ENCODE peak calls at places on chromosomes 7 and 10, in four cellular contexts. H is GM12891, X is K562, P is GM12878. G is an unnamed sample.

GRCh38 chr7:55019329-55019690 is 493 bp downstream of the EGFR start:
- DNase-seq in H (peak), X (no peak), P (no peak), G (no peak)

GRCh38 chr7:353746-354325 is 63.9 kb downstream of the FOXL3 start:
- DNase-seq in H (no peak), X (no peak), P (no peak), G (no peak)

GRCh38 chr7:123120286-123120685 is 79.5 kb downstream of the SLC13A1 start:
- DNase-seq in H (no peak), X (no peak), P (no peak), G (no peak)

GRCh38 chr10:103543617-103544525 is 50.4 kb downstream of the NEURL1 start:
- DNase-seq in H (no peak), X (no peak), P (no peak), G (no peak)

GRCh38 chr10:8499752-8500390 is 445.4 kb downstream of the GATA3 start:
- DNase-seq in H (no peak), X (no peak), P (no peak), G (no peak)

GRCh38 chr7:101990811-101991418 is 173.5 kb downstream of the CUX1 start:
- DNase-seq in H (peak), X (no peak), P (peak), G (no peak)

GRCh38 chr7:103718482-103719415 is 270.7 kb downstream of the RELN start:
- DNase-seq in H (no peak), X (no peak), P (no peak), G (no peak)

GRCh38 chr7:4279210-4279609 is 402.9 kb upstream of the FOXK1 start:
- DNase-seq in H (no peak), X (no peak), P (no peak), G (no peak)

GRCh38 chr7:78565784-78566183 is 767.2 kb downstream of the PHTF2 start:
- DNase-seq in H (no peak), X (no peak), P (no peak), G (no peak)

GRCh38 chr7:81150951-81151361 is 232.1 kb upstream of the SEMA3C start:
- DNase-seq in H (no peak), X (no peak), P (no peak), G (no peak)

GRCh38 chr10:31031205-31031665 is 430 bp downstream of the ZNF438 start:
- DNase-seq in H (no peak), X (peak), P (peak), G (no peak)

GRCh38 chr7:79868010-79868409 is 266.6 kb upstream of the GNAI1 start:
- DNase-seq in H (no peak), X (no peak), P (no peak), G (no peak)

GRCh38 chr10:133043541-133044225 is 44.0 kb upstream of the ADGRA1 start:
- DNase-seq in H (no peak), X (no peak), P (no peak), G (no peak)

GRCh38 chr7:70193514-70193913 is 595.2 kb downstream of the AUTS2 start:
- DNase-seq in H (no peak), X (no peak), P (no peak), G (no peak)

GRCh38 chr7:22445140-22445722 is 54.8 kb downstream of the STEAP1B start:
- DNase-seq in H (no peak), X (no peak), P (no peak), G (no peak)

GRCh38 chr7:46651070-46651469 is 730.0 kb upstream of the IGFBP3 start:
- DNase-seq in H (no peak), X (no peak), P (no peak), G (no peak)
- TF ChIP-seq SPI1 in H (no peak), X (no peak), P (no peak), G (no peak)

DNA sequence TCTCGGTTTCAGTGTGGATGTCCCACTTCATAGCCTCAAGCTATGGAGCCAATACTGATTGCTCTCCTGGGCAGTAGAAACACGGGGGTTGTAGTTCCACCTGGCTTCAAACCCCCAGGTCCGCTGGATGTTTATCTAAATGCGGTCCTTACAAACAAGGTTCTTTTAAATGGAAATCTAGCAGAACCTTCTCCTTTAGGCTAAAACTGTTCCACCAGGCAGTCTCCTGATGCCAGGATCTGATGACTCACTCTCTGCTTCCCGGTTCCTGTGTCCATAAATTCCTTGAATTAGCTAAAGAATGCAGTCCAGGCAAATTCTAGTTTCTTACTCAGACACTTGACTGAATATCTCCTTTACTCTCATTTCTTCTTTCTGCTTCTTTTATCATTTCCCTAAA is 108.4 kb upstream of the FAM3C start:
- DNase-seq in H (no peak), X (no peak), P (no peak), G (no peak)
- TF ChIP-seq SPI1 in H (no peak), X (no peak), P (no peak), G (no peak)

DNA sequence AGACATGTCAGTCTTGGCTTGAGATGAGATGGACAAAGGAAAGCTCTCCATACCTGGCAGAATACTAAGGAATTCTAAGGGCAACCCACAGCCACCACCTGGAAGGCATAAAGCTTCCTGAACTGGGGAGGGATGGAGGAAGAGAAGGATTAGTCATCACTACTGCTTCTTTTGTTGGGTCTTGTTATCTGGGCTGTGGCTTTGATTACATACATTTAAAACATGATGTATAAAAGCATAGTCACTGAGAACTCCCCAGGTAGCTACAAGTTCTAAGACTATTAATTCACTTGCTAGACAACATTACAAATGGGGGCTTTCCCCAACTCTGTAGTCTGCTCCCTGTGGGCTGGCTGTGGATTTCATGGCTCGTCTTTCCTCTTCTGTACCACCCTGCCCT is 58.2 kb downstream of the RBM33 start:
- DNase-seq in H (no peak), X (no peak), P (no peak), G (no peak)
- TF ChIP-seq SPI1 in H (no peak), X (no peak), P (no peak), G (no peak)

GRCh38 chr10:3886191-3886590 is 101.2 kb upstream of the KLF6 start:
- DNase-seq in H (no peak), X (peak), P (no peak), G (no peak)
- TF ChIP-seq SPI1 in H (no peak), X (no peak), P (no peak), G (no peak)

GRCh38 chr7:34837826-34838225 is 179.8 kb downstream of the NPSR1 start:
- DNase-seq in H (no peak), X (no peak), P (no peak), G (no peak)
- TF ChIP-seq SPI1 in H (no peak), X (no peak), P (no peak), G (no peak)

GRCh38 chr10:86646532-86646931 is 7.8 kb upstream of the OPN4 start:
- DNase-seq in H (no peak), X (no peak), P (no peak), G (no peak)
- TF ChIP-seq SPI1 in H (no peak), X (no peak), P (no peak), G (no peak)

GRCh38 chr7:33446551-33446950 is 317.2 kb downstream of the BBS9 start:
- DNase-seq in H (no peak), X (no peak), P (no peak), G (no peak)

GRCh38 chr7:33452805-33453502 is 323.6 kb downstream of the BBS9 start:
- DNase-seq in H (no peak), X (no peak), P (no peak), G (no peak)

GRCh38 chr7:33444501-33444900 is 315.1 kb downstream of the BBS9 start:
- DNase-seq in H (no peak), X (no peak), P (no peak), G (no peak)

GRCh38 chr7:33449847-33450246 is 320.5 kb downstream of the BBS9 start:
- DNase-seq in H (no peak), X (no peak), P (no peak), G (no peak)

DNA sequence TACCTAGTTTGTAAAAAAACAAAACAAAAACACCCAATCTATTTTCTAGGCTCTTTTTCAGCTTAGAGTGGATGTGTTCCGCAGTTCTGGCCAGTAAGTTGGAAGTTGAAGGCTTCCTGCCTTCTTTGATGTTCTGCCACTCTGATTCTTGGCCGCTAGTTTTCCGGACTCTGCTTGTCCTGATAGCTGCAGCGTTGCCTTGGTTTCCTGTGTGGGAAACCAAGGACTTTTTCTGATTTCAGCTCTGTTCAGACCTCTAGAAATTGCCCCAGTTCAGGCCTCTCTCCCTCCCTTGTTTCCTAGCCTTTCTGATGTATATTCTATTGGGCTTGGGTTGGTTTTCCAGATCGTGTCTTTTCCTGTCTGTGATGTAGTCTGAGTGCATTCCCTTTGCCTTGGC is 318.6 kb downstream of the BBS9 start:
- DNase-seq in H (no peak), X (no peak), P (no peak), G (no peak)
- TF ChIP-seq SPI1 in H (no peak), X (no peak), P (no peak), G (no peak)

G was measured in HL-60.